ENCODE peak calls at places on chromosomes 4 and X, in five cellular contexts. G is tibial artery, T is OCI-LY7, F is cardiac fibroblast, Y is aorta. A is an unnamed sample.

GRCh38 chr4:150366487-150366999 is 215.4 kb upstream of the MAB21L2 start:
- DNase-seq in Y (no peak), T (no peak), G (no peak), F (no peak), A (no peak)

GRCh38 chrX:13697976-13698375 is 9.0 kb downstream of the RAB9A start:
- DNase-seq in G (no peak), Y (no peak), F (no peak), T (no peak), A (no peak)

GRCh38 chrX:71367396-71367795 is 1.2 kb downstream of the TAF1 start:
- DNase-seq in T (no peak), Y (no peak), G (no peak), F (no peak), A (peak; percentile 11)

GRCh38 chrX:135973025-135973547 is 702 bp downstream of the MMGT1 start:
- DNase-seq in F (peak; percentile 22), T (peak; percentile 12), G (no peak), Y (no peak), A (peak; percentile 35)

GRCh38 chr4:156609421-156609820 is 362.2 kb downstream of the PDGFC start:
- DNase-seq in G (no peak), F (no peak), Y (peak; percentile 56), T (no peak), A (no peak)

GRCh38 chrX:118989886-118990285 is 15.5 kb downstream of the LONRF3 start:
- DNase-seq in F (no peak), G (no peak), T (no peak), Y (no peak), A (no peak)

GRCh38 chrX:150940844-150941495 is 42.2 kb upstream of the HMGB3 start:
- DNase-seq in T (no peak), G (no peak), Y (no peak), F (no peak), A (no peak)

GRCh38 chr4:126766266-126766665 is 866.5 kb upstream of the INTU start:
- DNase-seq in G (no peak), T (no peak), Y (no peak), F (peak; percentile 58), A (peak; percentile 32)

GRCh38 chr4:14994242-14994641 is 8.0 kb upstream of the CPEB2 start:
- DNase-seq in G (no peak), T (no peak), Y (no peak), F (no peak), A (peak; percentile 37)

GRCh38 chr4:101259876-101260275 is 87.5 kb downstream of the PPP3CA start:
- DNase-seq in F (no peak), Y (no peak), T (no peak), G (no peak), A (no peak)

GRCh38 chrX:155263854-155264628 is at the start of gene RAB39B:
- DNase-seq in F (peak; percentile 26), Y (peak; percentile 63), G (peak; percentile 43), T (peak; percentile 76), A (peak; percentile 83)

GRCh38 chrX:118652717-118653116 is 74.7 kb upstream of the IL13RA1 start:
- DNase-seq in T (no peak), F (peak; percentile 41), G (no peak), Y (no peak), A (peak; percentile 46)

GRCh38 chr4:38177792-38178665 is 217.8 kb downstream of the PTTG2 start:
- DNase-seq in F (peak; percentile 81), Y (peak; percentile 76), T (no peak), G (peak; percentile 75), A (peak; percentile 26)

GRCh38 chrX:93580634-93581033 is 92.7 kb downstream of the NAP1L3 start:
- DNase-seq in G (no peak), Y (no peak), T (no peak), F (no peak), A (no peak)

GRCh38 chrX:77200663-77201062 is 246.5 kb upstream of the FGF16 start:
- DNase-seq in G (no peak), T (no peak), F (no peak), Y (no peak), A (no peak)

GRCh38 chr4:142474398-142475087 is 371.6 kb downstream of the INPP4B start:
- DNase-seq in F (no peak), G (no peak), Y (no peak), T (no peak), A (peak; percentile 51)

GRCh38 chr4:57501715-57502114 is 391.5 kb upstream of the IGFBP7 start:
- DNase-seq in G (no peak), F (peak; percentile 19), Y (peak; percentile 64), T (no peak), A (peak; percentile 2)

GRCh38 chrX:39499996-39500395 is 597.8 kb downstream of the BCOR start:
- DNase-seq in T (no peak), Y (no peak), F (no peak), G (no peak), A (no peak)

GRCh38 chr4:110624904-110625494 is 2.1 kb upstream of the PITX2 start:
- DNase-seq in F (no peak), G (no peak), Y (no peak), T (no peak), A (no peak)

GRCh38 chr4:110621839-110622751 is 782 bp downstream of the PITX2 start:
- DNase-seq in T (peak; percentile 36), Y (no peak), G (no peak), F (no peak), A (no peak)

GRCh38 chr4:110624016-110624770 is 1.3 kb upstream of the PITX2 start:
- DNase-seq in T (no peak), F (no peak), G (no peak), Y (no peak), A (no peak)

GRCh38 chr4:110622841-110623709 is at the start of gene PITX2:
- DNase-seq in T (peak; percentile 89), G (no peak), Y (peak; percentile 86), F (peak; percentile 95), A (peak; percentile 97)

DNA sequence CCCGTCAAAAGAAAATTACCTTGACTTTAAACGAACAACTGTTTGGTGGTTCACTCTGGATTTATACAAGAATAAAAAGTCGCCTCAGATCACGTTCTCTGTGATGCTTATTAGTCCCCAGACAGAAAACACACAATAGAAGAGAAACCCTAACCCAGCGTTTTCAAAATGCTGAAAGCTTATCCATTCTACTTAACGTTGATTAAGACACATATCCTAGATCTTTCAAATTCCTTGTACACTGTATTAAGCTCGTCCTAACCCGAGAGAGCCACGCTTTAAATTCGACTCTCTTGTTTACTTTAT is 786 bp upstream of the PITX2 start:
- DNase-seq in G (no peak), F (no peak), Y (no peak), T (no peak), A (no peak)
- H3K4me3 ChIP-seq in G (no peak overlapping the region), F (no peak overlapping the region), Y (no peak overlapping the region), T (peak overlapping the region; percentile 75), A (peak overlapping the region; percentile 73)

GRCh38 chr4:687048-687974 is 1.6 kb downstream of the SLC49A3 start:
- DNase-seq in G (peak; percentile 92), Y (peak; percentile 95), T (no peak), F (peak; percentile 89), A (peak; percentile 96)

GRCh38 chr4:688695-689497 is at the start of gene SLC49A3:
- DNase-seq in G (no peak), Y (peak; percentile 70), F (no peak), T (no peak), A (no peak)

GRCh38 chr4:686371-687040 is 2.4 kb downstream of the SLC49A3 start:
- DNase-seq in Y (peak; percentile 53), T (no peak), G (no peak), F (no peak), A (no peak)

GRCh38 chr4:687975-688694 is 816 bp downstream of the SLC49A3 start:
- DNase-seq in T (no peak), F (no peak), G (no peak), Y (peak; percentile 63), A (no peak)

GRCh38 chr4:689498-690122 is 659 bp upstream of the SLC49A3 start:
- DNase-seq in T (no peak), F (no peak), G (no peak), Y (no peak), A (no peak)
- H3K4me3 ChIP-seq in T (no peak overlapping the region), F (peak overlapping the region; percentile 47), G (peak overlapping the region; percentile 54), Y (no peak overlapping the region), A (peak overlapping the region; percentile 34)

GRCh38 chr4:79621061-79621460 is 213.0 kb upstream of the GK2 start:
- DNase-seq in F (no peak), G (no peak), Y (no peak), T (no peak), A (no peak)

GRCh38 chr4:79626102-79626501 is 218.1 kb upstream of the GK2 start:
- DNase-seq in Y (no peak), F (peak; percentile 5), T (no peak), G (no peak), A (no peak)

GRCh38 chr4:79620627-79621026 is 212.6 kb upstream of the GK2 start:
- DNase-seq in F (no peak), T (no peak), Y (no peak), G (no peak), A (no peak)

DNA sequence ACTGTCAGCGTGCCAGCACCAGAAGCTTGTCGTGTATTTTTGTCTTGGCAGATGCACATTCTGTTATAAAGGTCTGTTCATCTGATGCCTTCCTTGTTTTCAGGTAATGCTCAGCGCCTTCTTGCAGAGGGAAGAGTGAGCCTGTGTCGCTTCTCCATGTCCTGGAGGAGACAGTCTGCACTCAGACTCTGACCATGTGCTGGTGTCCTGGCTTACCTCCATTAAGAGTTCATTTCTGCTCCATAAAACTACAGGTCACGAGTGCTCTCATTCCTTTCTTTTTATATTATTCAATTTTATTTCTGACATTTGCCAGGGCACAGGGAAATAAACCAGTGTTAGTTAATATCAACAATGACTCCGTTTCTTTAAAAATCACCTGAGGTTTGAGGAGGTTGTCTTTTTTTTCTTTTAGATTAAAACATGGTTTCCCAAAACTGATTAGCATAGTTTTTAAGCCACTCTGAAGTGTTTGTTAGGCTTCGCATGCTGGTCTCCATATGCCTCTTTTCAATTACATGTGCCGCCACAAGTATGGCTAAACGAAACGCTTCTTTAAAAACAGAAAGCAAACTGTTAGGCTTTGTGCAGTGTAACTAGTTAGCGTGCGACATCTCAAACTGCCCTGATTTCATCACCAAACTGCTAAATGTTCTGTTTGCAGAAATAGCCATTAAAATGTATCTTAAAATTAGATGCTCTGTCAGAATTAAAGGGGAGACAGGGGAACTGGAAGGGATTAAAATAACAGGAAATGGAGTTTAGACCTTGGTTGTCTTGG is 215.3 kb upstream of the GK2 start:
- DNase-seq in T (no peak), F (no peak), Y (no peak), G (peak; percentile 63), A (peak; percentile 11)
- H3K4me3 ChIP-seq in T (no peak overlapping the region), F (no peak overlapping the region), Y (peak overlapping the region; percentile 41), G (peak overlapping the region; percentile 27), A (peak overlapping the region; percentile 6)

GRCh38 chr4:8393593-8394038 is 46.9 kb downstream of the ACOX3 start:
- DNase-seq in T (no peak), G (peak; percentile 84), Y (peak; percentile 82), F (peak; percentile 95), A (peak; percentile 98)

GRCh38 chr4:8391071-8391470 is 49.5 kb downstream of the ACOX3 start:
- DNase-seq in G (no peak), F (no peak), Y (no peak), T (peak; percentile 59), A (no peak)

GRCh38 chr4:8392591-8393190 is 47.8 kb downstream of the ACOX3 start:
- DNase-seq in T (peak; percentile 26), F (peak; percentile 40), Y (no peak), G (no peak), A (no peak)

GRCh38 chr4:8390604-8391003 is 49.9 kb downstream of the ACOX3 start:
- DNase-seq in F (no peak), G (no peak), T (no peak), Y (no peak), A (no peak)

DNA sequence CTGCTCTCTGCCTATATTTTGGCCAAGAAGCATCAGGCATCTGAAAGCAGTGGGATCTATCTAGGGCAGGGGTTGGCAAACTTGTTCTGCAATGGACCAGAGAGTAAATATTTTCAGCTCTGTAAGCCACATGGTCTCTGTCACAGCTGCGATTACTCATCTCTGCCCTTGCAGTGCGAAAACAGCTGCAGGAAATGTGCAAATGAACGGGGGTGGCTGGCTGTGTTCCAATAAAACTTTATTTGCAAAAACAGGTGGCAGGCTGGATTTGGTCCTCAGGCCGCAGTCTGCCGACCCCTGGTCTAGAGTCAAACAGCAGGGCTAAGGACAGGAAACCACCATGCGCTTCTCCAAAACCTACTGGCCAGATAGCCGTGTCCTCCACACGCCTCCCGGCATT is 48.6 kb downstream of the ACOX3 start:
- DNase-seq in Y (no peak), T (peak; percentile 89), G (no peak), F (peak; percentile 93), A (peak; percentile 87)
- H3K4me3 ChIP-seq in Y (no peak overlapping the region), T (peak overlapping the region; percentile 12), G (no peak overlapping the region), F (no peak overlapping the region), A (no peak overlapping the region)